ENCODE peak calls at places on chromosomes 16 and 17, in four cellular contexts. V is left ventricle myocardium inferior; U is HTR-8/SVneo; Q is stimulated activated naive B cell treated with anti-CD40 and anti-IgM and Interleukin-4, amounts not matched to agents 10 μg/mL and 1 μg/mL and 100 μg/mL, for 72 hours. J is an unnamed sample.
A peak's percentile ranks its signal among the peaks of the same experiment; 100 is the strongest.

GRCh38 chr17:76569607-76570279 is 15.9 kb downstream of the ST6GALNAC2 start:
- DNase-seq in V (peak; percentile 46), Q (no peak), U (no peak), J (no peak)

GRCh38 chr17:5921919-5922318 is 148.3 kb upstream of the WSCD1 start:
- DNase-seq in Q (no peak), U (no peak), V (no peak), J (no peak)

GRCh38 chr16:50967827-50968612 is 183.1 kb downstream of the SALL1 start:
- DNase-seq in U (no peak), V (no peak), Q (no peak), J (no peak)

GRCh38 chr16:28925386-28926228 is 569 bp upstream of the RABEP2 start:
- DNase-seq in Q (peak; percentile 87), V (peak; percentile 87), U (peak; percentile 70), J (peak; percentile 87)

GRCh38 chr17:21081967-21082366 is 39.2 kb upstream of the USP22 start:
- DNase-seq in Q (no peak), U (no peak), V (no peak), J (no peak)

GRCh38 chr17:57597531-57598453 is 147.3 kb downstream of the CCDC182 start:
- DNase-seq in U (peak; percentile 83), V (peak; percentile 60), Q (no peak), J (peak; percentile 86)

GRCh38 chr17:35315283-35315682 is 58.1 kb downstream of the SLFN11 start:
- DNase-seq in Q (no peak), U (peak; percentile 54), V (no peak), J (peak; percentile 91)

GRCh38 chr17:61338000-61338864 is 61.4 kb upstream of the TBX2 start:
- DNase-seq in Q (no peak), U (peak; percentile 87), V (no peak), J (peak; percentile 77)

GRCh38 chr17:57489321-57489720 is 233.0 kb downstream of the MSI2 start:
- DNase-seq in Q (no peak), U (no peak), V (no peak), J (no peak)

GRCh38 chr17:11986939-11987329 is 10.3 kb downstream of the ZNF18 start:
- DNase-seq in V (no peak), Q (no peak), U (peak; percentile 38), J (peak; percentile 36)

GRCh38 chr16:13436641-13437423 is 483.1 kb upstream of the ERCC4 start:
- DNase-seq in V (no peak), U (no peak), Q (peak; percentile 61), J (no peak)

GRCh38 chr17:29162082-29162908 is 17.9 kb downstream of the MYO18A start:
- DNase-seq in Q (no peak), V (no peak), U (no peak), J (no peak)

GRCh38 chr16:86604436-86605220 is 26.3 kb downstream of the FOXL1 start:
- DNase-seq in U (no peak), V (no peak), Q (peak; percentile 44), J (no peak)

GRCh38 chr16:23357761-23358290 is 55.7 kb downstream of the SCNN1B start:
- DNase-seq in U (no peak), Q (no peak), V (no peak), J (no peak)

GRCh38 chr17:49576121-49576905 is 642 bp downstream of the NXPH3 start:
- DNase-seq in U (peak; percentile 63), Q (no peak), V (peak; percentile 66), J (peak; percentile 60)

GRCh38 chr17:38395090-38395489 is 33.2 kb upstream of the ARHGAP23 start:
- DNase-seq in Q (no peak), U (no peak), V (no peak), J (no peak)

GRCh38 chr16:86925067-86925791 is 346.9 kb downstream of the FOXL1 start:
- DNase-seq in Q (no peak), U (peak; percentile 91), V (no peak), J (peak; percentile 84)

GRCh38 chr16:64981568-64982281 is 140.1 kb downstream of the CDH11 start:
- DNase-seq in Q (no peak), U (no peak), V (no peak), J (no peak)

GRCh38 chr17:33492082-33492481 is 199.0 kb upstream of the ASIC2 start:
- DNase-seq in V (no peak), U (no peak), Q (no peak), J (no peak)

GRCh38 chr17:80817861-80818260 is 173.8 kb upstream of the CHMP6 start:
- DNase-seq in U (no peak), V (no peak), Q (no peak), J (no peak)

GRCh38 chr17:32471652-32472051 is 15.1 kb upstream of the CDK5R1 start:
- DNase-seq in U (no peak), Q (no peak), V (no peak), J (no peak)

GRCh38 chr16:49345829-49346228 is 27.8 kb upstream of the C16orf78 start:
- DNase-seq in U (no peak), V (no peak), Q (no peak), J (peak; percentile 3)

GRCh38 chr16:87764600-87765472 is 950 bp downstream of the KLHDC4 start:
- DNase-seq in V (no peak), U (no peak), Q (no peak), J (no peak)

GRCh38 chr17:4719684-4720221 is 9.3 kb downstream of the ARRB2 start:
- DNase-seq in V (no peak), Q (no peak), U (no peak), J (no peak)

GRCh38 chr17:70084476-70084875 is 9.5 kb downstream of the KCNJ16 start:
- DNase-seq in Q (no peak), V (no peak), U (no peak), J (peak; percentile 34)

GRCh38 chr16:56614549-56614991 is 6.2 kb downstream of the MT2A start:
- DNase-seq in V (no peak), U (no peak), Q (no peak), J (no peak)

GRCh38 chr16:29148867-29149272 is 164.0 kb downstream of the LAT start:
- DNase-seq in Q (no peak), V (peak; percentile 47), U (no peak), J (no peak)

GRCh38 chr16:77273-77806 is 685 bp upstream of the MPG start:
- DNase-seq in V (peak; percentile 67), U (no peak), Q (peak; percentile 51), J (peak; percentile 83)

GRCh38 chr17:76539631-76540271 is at the start of gene PRCD:
- DNase-seq in Q (no peak), V (peak; percentile 17), U (no peak), J (no peak)

GRCh38 chr17:5545051-5545987 is 39.0 kb downstream of the NLRP1 start:
- DNase-seq in U (no peak), Q (no peak), V (no peak), J (no peak)

GRCh38 chr16:853306-853705 is 52.8 kb upstream of the GNG13 start:
- DNase-seq in Q (no peak), V (no peak), U (no peak), J (no peak)

GRCh38 chr16:3020604-3021448 is 658 bp downstream of the TNFRSF12A start:
- DNase-seq in V (peak; percentile 75), U (peak; percentile 84), Q (no peak), J (peak; percentile 86)

GRCh38 chr16:35310999-35311398 is 1851.6 kb downstream of the TP53TG3F start:
- DNase-seq in V (no peak), Q (no peak), U (no peak), J (no peak)

GRCh38 chr17:77499699-77500435 is 359.1 kb downstream of the SEC14L1 start:
- DNase-seq in Q (no peak), U (no peak), V (no peak), J (no peak)

GRCh38 chr17:42456223-42457106 is 2.2 kb upstream of the ATP6V0A1 start:
- DNase-seq in U (peak; percentile 64), Q (no peak), V (no peak), J (no peak)

GRCh38 chr16:66315210-66315825 is 51.2 kb upstream of the CDH5 start:
- DNase-seq in V (peak; percentile 33), U (peak; percentile 89), Q (peak; percentile 41), J (peak; percentile 88)

GRCh38 chr17:12320286-12320685 is 299.6 kb downstream of the MAP2K4 start:
- DNase-seq in Q (no peak), V (no peak), U (no peak), J (no peak)